ENCODE peak calls at places on chromosomes 3 and 15, in seven cellular contexts. B is hypothalamus; R is foreskin melanocyte; T is stimulated activated CD4-positive, alpha-beta T cell treated with anti-CD3 and anti-CD28 coated beads, TNF-alpha, amount 100 ng/mL, for 4 hours; D is activated naive CD4-positive, alpha-beta T cell treated with anti-CD3 and anti-CD28 coated beads, Interleukin-2, amount 50 U/mL, for 16 hours; G is keratinocyte; Z is omental fat pad. P is an unnamed sample.

GRCh38 chr3:113499081-113499480 is 15.9 kb downstream of the SPICE1 start:
- DNase-seq in T (no peak), G (no peak), Z (no peak), B (no peak), D (no peak), R (no peak), P (no peak)

GRCh38 chr3:128480717-128481437 is 12.1 kb downstream of the GATA2 start:
- DNase-seq in R (no peak), Z (no peak), T (no peak), B (no peak), G (no peak), D (no peak), P (no peak)

GRCh38 chr3:31610700-31611275 is 78.1 kb downstream of the STT3B start:
- DNase-seq in Z (no peak), D (no peak), B (no peak), R (peak; percentile 39), T (no peak), G (no peak), P (no peak)

GRCh38 chr3:65672876-65673815 is 365.6 kb downstream of the MAGI1 start:
- DNase-seq in B (peak; percentile 26), R (peak; percentile 17), G (peak; percentile 15), D (no peak), T (no peak), Z (peak; percentile 43), P (no peak)

GRCh38 chr3:35864871-35865270 is 225.5 kb downstream of the ARPP21 start:
- DNase-seq in Z (no peak), T (no peak), B (no peak), R (no peak), G (no peak), D (no peak), P (no peak)

GRCh38 chr3:187025656-187026320 is 95.5 kb downstream of the ST6GAL1 start:
- DNase-seq in D (peak; percentile 50), R (no peak), Z (no peak), G (no peak), B (no peak), T (no peak), P (no peak)

GRCh38 chr3:124812291-124813265 is 74.6 kb downstream of the ITGB5 start:
- DNase-seq in D (no peak), R (no peak), B (peak; percentile 53), Z (no peak), G (no peak), T (no peak), P (no peak)

GRCh38 chr3:75978686-75979085 is 193.3 kb upstream of the ZNF717 start:
- DNase-seq in B (no peak), Z (no peak), D (no peak), T (no peak), G (no peak), R (no peak), P (no peak)

GRCh38 chr3:156093966-156094365 is 26.4 kb upstream of the KCNAB1 start:
- DNase-seq in D (no peak), R (no peak), Z (no peak), B (no peak), G (no peak), T (no peak), P (no peak)

GRCh38 chr15:68304611-68305337 is 27.2 kb downstream of the FEM1B start:
- DNase-seq in B (no peak), Z (no peak), D (no peak), R (no peak), T (no peak), G (peak; percentile 69), P (peak; percentile 3)